ENCODE peak calls at places on chromosome 15, in five cellular contexts. H is A549, S is tibial nerve, G is stomach, W is spleen. D is an unnamed sample.
A peak's percentile ranks its signal among the peaks of the same experiment; 100 is the strongest.

GRCh38 chr15:26738996-26739395 is 33.9 kb downstream of the GABRB3 start:
- DNase-seq in S (no peak), H (no peak), G (no peak), W (no peak), D (no peak)

GRCh38 chr15:43204016-43204901 is 16.6 kb downstream of the EPB42 start:
- DNase-seq in H (peak; percentile 38), W (no peak), G (peak; percentile 57), S (peak; percentile 55), D (no peak)

GRCh38 chr15:89899951-89900567 is 6.3 kb upstream of the AP3S2 start:
- DNase-seq in G (no peak), S (no peak), W (no peak), H (no peak), D (no peak)

GRCh38 chr15:60907233-60907947 is 321.7 kb downstream of the RORA start:
- DNase-seq in H (no peak), W (no peak), G (no peak), S (no peak), D (no peak)

GRCh38 chr15:57124036-57124435 is 205.6 kb downstream of the TCF12 start:
- DNase-seq in G (no peak), S (no peak), H (no peak), W (no peak), D (no peak)

GRCh38 chr15:44670087-44670945 is 6.9 kb upstream of the SPG11 start:
- DNase-seq in W (no peak), G (no peak), S (no peak), H (no peak), D (no peak)

GRCh38 chr15:72758195-72758594 is 25.4 kb downstream of the ADPGK start:
- DNase-seq in G (no peak), W (no peak), S (no peak), H (no peak), D (no peak)

GRCh38 chr15:91716536-91716935 is 137.0 kb upstream of the SLCO3A1 start:
- DNase-seq in H (no peak), S (no peak), W (no peak), G (no peak), D (no peak)

GRCh38 chr15:70505411-70505919 is 257.9 kb downstream of the UACA start:
- DNase-seq in H (peak; percentile 85), S (no peak), W (peak; percentile 55), G (no peak), D (no peak)

GRCh38 chr15:35618260-35619188 is 72.6 kb upstream of the DPH6 start:
- DNase-seq in S (no peak), W (no peak), G (no peak), H (no peak), D (no peak)

GRCh38 chr15:40853241-40853890 is 9.5 kb downstream of the SPINT1 start:
- DNase-seq in G (no peak), H (no peak), W (peak; percentile 67), S (no peak), D (no peak)

GRCh38 chr15:64697911-64698369 is 77.4 kb downstream of the RBPMS2 start:
- DNase-seq in W (no peak), H (no peak), G (no peak), S (no peak), D (no peak)

GRCh38 chr15:73952913-73953750 is 26.9 kb downstream of the LOXL1 start:
- DNase-seq in G (no peak), H (no peak), S (no peak), W (peak; percentile 67), D (peak; percentile 56)

GRCh38 chr15:68311464-68311835 is 33.9 kb downstream of the FEM1B start:
- DNase-seq in G (no peak), H (no peak), S (no peak), W (peak; percentile 51), D (no peak)

GRCh38 chr15:92638291-92638708 is 17.3 kb downstream of the FAM174B start:
- DNase-seq in W (peak; percentile 17), G (peak; percentile 76), H (no peak), S (no peak), D (no peak)

GRCh38 chr15:37941779-37942178 is 7.3 kb downstream of the TMCO5A start:
- DNase-seq in W (no peak), S (no peak), G (no peak), H (no peak), D (no peak)

GRCh38 chr15:64105113-64105704 is 9.4 kb downstream of the SNX1 start:
- DNase-seq in W (no peak), H (no peak), S (peak; percentile 60), G (no peak), D (peak; percentile 70)

GRCh38 chr15:64461577-64462162 is 1.3 kb downstream of the ZNF609 start:
- DNase-seq in H (peak; percentile 44), S (no peak), W (no peak), G (peak; percentile 28), D (no peak)

GRCh38 chr15:59993950-59994401 is 10.1 kb upstream of the FOXB1 start:
- DNase-seq in G (no peak), H (no peak), W (no peak), S (no peak), D (no peak)

GRCh38 chr15:72006382-72006781 is 111.6 kb downstream of the MYO9A start:
- DNase-seq in H (no peak), W (no peak), G (no peak), S (no peak), D (no peak)

GRCh38 chr15:80755884-80756283 is 23.3 kb upstream of the CEMIP start:
- DNase-seq in G (no peak), H (no peak), S (no peak), W (no peak), D (no peak)

GRCh38 chr15:66780172-66780972 is 78.3 kb downstream of the SMAD6 start:
- DNase-seq in S (no peak), W (no peak), G (no peak), H (peak; percentile 61), D (peak; percentile 65)

GRCh38 chr15:72474912-72475601 is 927 bp downstream of the ARIH1 start:
- DNase-seq in S (peak; percentile 64), H (peak; percentile 70), G (peak; percentile 81), W (peak; percentile 95), D (peak; percentile 92)

GRCh38 chr15:95601525-95601924 is 729.0 kb upstream of the NR2F2 start:
- DNase-seq in G (no peak), S (no peak), W (no peak), H (no peak), D (no peak)

GRCh38 chr15:77039217-77039533 is 31.7 kb downstream of the TSPAN3 start:
- DNase-seq in W (no peak), G (no peak), S (no peak), H (no peak), D (no peak)

GRCh38 chr15:68797157-68797556 is 23.5 kb downstream of the ANP32A start:
- DNase-seq in H (no peak), G (no peak), W (no peak), S (no peak), D (no peak)

GRCh38 chr15:65033659-65034269 is 4.3 kb upstream of the MTFMT start:
- DNase-seq in W (no peak), H (no peak), G (no peak), S (no peak), D (no peak)

GRCh38 chr15:73923156-73923487 is 3.1 kb upstream of the LOXL1 start:
- DNase-seq in H (no peak), G (no peak), W (no peak), S (no peak), D (no peak)

GRCh38 chr15:45919806-45920205 is 285.0 kb downstream of the SQOR start:
- DNase-seq in G (no peak), H (peak; percentile 39), W (no peak), S (no peak), D (no peak)

GRCh38 chr15:38486946-38487345 is 33.0 kb downstream of the FAM98B start:
- DNase-seq in G (no peak), S (no peak), W (no peak), H (no peak), D (no peak)

GRCh38 chr15:20356444-20357138 is 185.0 kb downstream of the GOLGA6L6 start:
- DNase-seq in W (peak; percentile 89), G (peak; percentile 63), H (peak; percentile 80), S (peak; percentile 43), D (peak; percentile 69)

GRCh38 chr15:66838671-66839239 is 136.7 kb downstream of the SMAD6 start:
- DNase-seq in W (no peak), H (peak; percentile 83), G (no peak), S (no peak), D (no peak)

GRCh38 chr15:91302588-91303439 is 202.8 kb downstream of the SV2B start:
- DNase-seq in H (peak; percentile 80), G (no peak), S (peak; percentile 13), W (no peak), D (no peak)

GRCh38 chr15:29670945-29671307 is 151.3 kb downstream of the TJP1 start:
- DNase-seq in H (peak; percentile 97), W (no peak), S (no peak), G (peak; percentile 89), D (no peak)

GRCh38 chr15:96896766-96897165 is 566.3 kb downstream of the NR2F2 start:
- DNase-seq in H (no peak), G (no peak), W (no peak), S (no peak), D (no peak)

GRCh38 chr15:96889734-96890480 is 559.4 kb downstream of the NR2F2 start:
- DNase-seq in W (no peak), S (peak; percentile 26), G (no peak), H (no peak), D (no peak)

GRCh38 chr15:96888764-96889163 is 558.3 kb downstream of the NR2F2 start:
- DNase-seq in W (no peak), S (no peak), G (no peak), H (no peak), D (no peak)

GRCh38 chr15:96894669-96895068 is 564.2 kb downstream of the NR2F2 start:
- DNase-seq in G (no peak), H (no peak), S (no peak), W (no peak), D (no peak)

GRCh38 chr15:96893159-96893906 is 562.8 kb downstream of the NR2F2 start:
- DNase-seq in G (peak; percentile 33), W (no peak), S (peak; percentile 20), H (no peak), D (no peak)
- TF ChIP-seq CTCF in G (no peak), W (peak; percentile 58), S (peak; percentile 78), H (peak; percentile 22), D (peak; percentile 25)

GRCh38 chr15:88702983-88703382 is 64.2 kb downstream of the ISG20 start:
- DNase-seq in G (no peak), H (no peak), S (no peak), W (no peak), D (no peak)
- TF ChIP-seq POLR2A in G (no peak), H (no peak), S (no peak), W (no peak), D (no peak)

GRCh38 chr15:31098953-31099740 is 2.4 kb downstream of the TRPM1 start:
- DNase-seq in G (no peak), S (no peak), H (no peak), W (no peak), D (no peak)
- TF ChIP-seq CTCF in G (no peak), S (no peak), H (peak; percentile 13), W (no peak), D (no peak)

DNA sequence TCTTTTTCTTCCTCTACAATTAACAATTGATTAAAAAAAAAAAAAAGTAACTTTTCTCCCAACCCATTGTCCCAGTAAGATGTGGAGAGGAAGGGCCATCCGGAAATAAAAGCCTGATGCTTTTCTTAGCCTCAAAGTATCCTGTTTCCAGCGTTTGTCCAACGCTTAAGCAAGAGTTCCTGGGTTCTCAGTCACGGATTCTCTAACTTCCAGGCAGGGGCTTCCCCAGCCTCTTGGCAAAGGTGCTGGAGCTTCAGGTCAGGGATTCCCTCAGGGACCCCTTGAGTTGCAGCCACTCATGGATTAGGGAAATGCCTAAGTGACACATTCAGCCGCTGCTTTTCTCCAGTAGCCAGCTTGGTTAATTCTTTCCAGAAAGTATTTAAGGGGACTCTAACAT is 22.3 kb upstream of the C2CD4B start:
- DNase-seq in H (no peak), G (no peak), S (no peak), W (no peak), D (no peak)
- TF ChIP-seq POLR2A in H (no peak), G (no peak), S (no peak), W (no peak), D (no peak)

D was measured in sigmoid colon.